ENCODE peak calls at places on chromosomes 2 and 18, in eight cellular contexts. O is upper lobe of left lung; T is esophagus mucosa; G is IMR-90; S is lower lobe of right lung; V is activated naive CD4-positive, alpha-beta T cell treated with anti-CD3 and anti-CD28 coated beads, Interleukin-2, amount 50 U/mL, for 72 hours; B is heart right ventricle; N is stimulated activated naive CD8-positive, alpha-beta T cell treated with anti-CD3 and anti-CD28 coated beads, Interleukin-15, Interleukin-2, amounts not matched to agents 100 U/mL and 50 U/mL, for 24 hours. J is an unnamed sample.

GRCh38 chr2:238848566-238848940 is 668 bp downstream of the TWIST2 start:
- ATAC-seq in O (peak; percentile 49), T (no peak), G (peak; percentile 36), S (peak; percentile 24), V (no peak), B (no peak), N (no peak), J (peak; percentile 51)

GRCh38 chr18:49685231-49685942 is 123.5 kb downstream of the LIPG start:
- ATAC-seq in O (no peak), T (peak; percentile 8), G (no peak), S (peak; percentile 42), V (no peak), B (no peak), N (no peak), J (no peak)

GRCh38 chr2:202643012-202643858 is 8.5 kb downstream of the FAM117B start:
- ATAC-seq in O (no peak), T (no peak), G (no peak), S (no peak), V (peak; percentile 46), B (no peak), N (peak; percentile 33), J (no peak)

GRCh38 chr18:26710460-26711096 is 154.9 kb downstream of the AQP4 start:
- ATAC-seq in O (no peak), T (no peak), G (no peak), S (no peak), V (no peak), B (no peak), N (no peak), J (no peak)

GRCh38 chr2:30040147-30040546 is 106.7 kb upstream of the YPEL5 start:
- ATAC-seq in O (no peak), T (no peak), G (no peak), S (no peak), V (peak; percentile 73), B (no peak), N (peak; percentile 87), J (no peak)

GRCh38 chr2:207635468-207636200 is 10.4 kb upstream of the METTL21A start:
- ATAC-seq in O (no peak), T (peak; percentile 68), G (peak; percentile 62), S (no peak), V (no peak), B (no peak), N (no peak), J (peak; percentile 68)

GRCh38 chr2:189526936-189527654 is 53.5 kb downstream of the SLC40A1 start:
- ATAC-seq in O (no peak), T (no peak), G (no peak), S (no peak), V (no peak), B (no peak), N (no peak), J (no peak)

GRCh38 chr2:190366248-190366753 is 22.9 kb downstream of the INPP1 start:
- ATAC-seq in O (no peak), T (no peak), G (no peak), S (no peak), V (no peak), B (no peak), N (no peak), J (no peak)

GRCh38 chr18:8908792-8909510 is 193.5 kb upstream of the NDUFV2 start:
- ATAC-seq in O (no peak), T (no peak), G (no peak), S (no peak), V (no peak), B (no peak), N (no peak), J (no peak)

GRCh38 chr18:57084331-57085298 is 62.3 kb upstream of the BOD1L2 start:
- ATAC-seq in O (no peak), T (no peak), G (no peak), S (no peak), V (peak; percentile 31), B (no peak), N (peak; percentile 19), J (no peak)

GRCh38 chr2:10877691-10878111 is 34.0 kb upstream of the KCNF1 start:
- ATAC-seq in O (peak; percentile 38), T (peak; percentile 63), G (peak; percentile 82), S (peak; percentile 40), V (no peak), B (no peak), N (no peak), J (no peak)

GRCh38 chr2:1910562-1911256 is 166.4 kb upstream of the PXDN start:
- ATAC-seq in O (no peak), T (no peak), G (no peak), S (no peak), V (peak; percentile 34), B (no peak), N (no peak), J (no peak)

GRCh38 chr2:46749042-46749461 is 166.6 kb downstream of the MCFD2 start:
- ATAC-seq in O (peak; percentile 68), T (peak; percentile 68), G (peak; percentile 81), S (peak; percentile 71), V (no peak), B (no peak), N (no peak), J (peak; percentile 85)

GRCh38 chr2:23422089-23423061 is 37.4 kb downstream of the KLHL29 start:
- ATAC-seq in O (no peak), T (no peak), G (no peak), S (no peak), V (no peak), B (no peak), N (no peak), J (no peak)

GRCh38 chr2:162091325-162092007 is 17.5 kb upstream of the DPP4 start:
- ATAC-seq in O (no peak), T (peak; percentile 53), G (peak; percentile 22), S (peak; percentile 41), V (no peak), B (no peak), N (no peak), J (peak; percentile 79)

GRCh38 chr2:138016703-138017102 is 52.4 kb downstream of the HNMT start:
- ATAC-seq in O (no peak), T (peak; percentile 95), G (no peak), S (no peak), V (no peak), B (no peak), N (no peak), J (no peak)

GRCh38 chr2:162245051-162245450 is 1.8 kb upstream of the FAP start:
- ATAC-seq in O (peak; percentile 59), T (peak; percentile 23), G (no peak), S (peak; percentile 80), V (no peak), B (no peak), N (no peak), J (peak; percentile 39)

GRCh38 chr2:230583593-230583992 is 129.0 kb upstream of the CAB39 start:
- ATAC-seq in O (no peak), T (no peak), G (no peak), S (no peak), V (no peak), B (no peak), N (no peak), J (no peak)

GRCh38 chr2:16553222-16553621 is 112.4 kb downstream of the CYRIA start:
- ATAC-seq in O (peak; percentile 53), T (no peak), G (peak; percentile 64), S (peak; percentile 45), V (no peak), B (no peak), N (no peak), J (no peak)

GRCh38 chr2:127659408-127660290 is 13.7 kb downstream of the GPR17 start:
- ATAC-seq in O (no peak), T (peak; percentile 44), G (no peak), S (peak; percentile 54), V (no peak), B (peak; percentile 54), N (no peak), J (no peak)

GRCh38 chr2:112645396-112646101 is at the start of gene SLC20A1:
- ATAC-seq in O (peak; percentile 99), T (peak; percentile 98), G (peak; percentile 92), S (peak; percentile 100), V (peak; percentile 90), B (peak; percentile 99), N (peak; percentile 95), J (peak; percentile 89)

GRCh38 chr2:54595999-54596903 is 127.2 kb upstream of the EML6 start:
- ATAC-seq in O (peak; percentile 83), T (no peak), G (no peak), S (peak; percentile 9), V (peak; percentile 28), B (peak; percentile 79), N (no peak), J (no peak)

GRCh38 chr18:43772907-43773306 is 495.6 kb upstream of the SYT4 start:
- ATAC-seq in O (no peak), T (no peak), G (no peak), S (peak; percentile 47), V (no peak), B (peak; percentile 98), N (no peak), J (no peak)

GRCh38 chr2:120013569-120014223 is 819 bp downstream of the EPB41L5 start:
- ATAC-seq in O (no peak), T (no peak), G (no peak), S (peak; percentile 2), V (no peak), B (no peak), N (no peak), J (no peak)

GRCh38 chr2:8625399-8626283 is 56.2 kb upstream of the ID2 start:
- ATAC-seq in O (no peak), T (no peak), G (no peak), S (no peak), V (no peak), B (no peak), N (no peak), J (no peak)

GRCh38 chr2:28419705-28420270 is 27.1 kb downstream of the FOSL2 start:
- ATAC-seq in O (peak; percentile 9), T (peak; percentile 24), G (peak; percentile 8), S (no peak), V (no peak), B (no peak), N (no peak), J (peak; percentile 8)

GRCh38 chr2:232587527-232587926 is 37.0 kb downstream of the EIF4E2 start:
- ATAC-seq in O (peak; percentile 20), T (peak; percentile 10), G (no peak), S (peak; percentile 61), V (no peak), B (peak; percentile 7), N (no peak), J (no peak)

GRCh38 chr18:37689841-37690240 is 124.2 kb upstream of the CELF4 start:
- ATAC-seq in O (no peak), T (no peak), G (no peak), S (no peak), V (no peak), B (no peak), N (no peak), J (no peak)

GRCh38 chr2:47008381-47009280 is 93.0 kb upstream of the MCFD2 start:
- ATAC-seq in O (peak; percentile 62), T (no peak), G (peak; percentile 87), S (peak; percentile 77), V (no peak), B (peak; percentile 64), N (no peak), J (peak; percentile 81)

GRCh38 chr2:10085852-10086148 is 5.6 kb upstream of the CYS1 start:
- ATAC-seq in O (no peak), T (no peak), G (no peak), S (no peak), V (no peak), B (no peak), N (no peak), J (no peak)

GRCh38 chr2:51297488-51297887 is 265.6 kb upstream of the NRXN1 start:
- ATAC-seq in O (no peak), T (no peak), G (no peak), S (no peak), V (no peak), B (no peak), N (no peak), J (no peak)

GRCh38 chr2:227703961-227704360 is 13.9 kb downstream of the SLC19A3 start:
- ATAC-seq in O (peak; percentile 39), T (no peak), G (peak; percentile 46), S (peak; percentile 54), V (no peak), B (no peak), N (no peak), J (no peak)

GRCh38 chr2:143071185-143071876 is 57.9 kb upstream of the ARHGAP15 start:
- ATAC-seq in O (no peak), T (peak; percentile 67), G (no peak), S (no peak), V (no peak), B (no peak), N (no peak), J (no peak)

GRCh38 chr2:21194147-21194546 is 70.4 kb downstream of the TDRD15 start:
- ATAC-seq in O (no peak), T (no peak), G (no peak), S (no peak), V (no peak), B (no peak), N (no peak), J (no peak)

J was measured in SK-N-SH treated with all-trans-retinoic acid at 6 μM for 48 hours.